ENCODE peak calls at places on chromosomes 16 and 17, in ten cellular contexts. B is AG04449; Z is stimulated activated CD8-positive, alpha-beta memory T cell treated with anti-CD3 and anti-CD28 coated beads, Interleukin-4, amount 100 ng/mL, for 1 hour; M is H54; A is EL; T is LoVo; Q is cardiac fibroblast; J is HFFc6; S is ascending aorta; N is left ventricle myocardium inferior. Y is an unnamed sample.

GRCh38 chr17:58818654-58819053 is 63.0 kb downstream of the PPM1E start:
- DNase-seq in T (no peak), S (no peak), N (no peak), Z (no peak), M (no peak), B (no peak), Q (no peak), J (no peak), A (no peak), Y (no peak)

GRCh38 chr17:74455025-74455585 is 11.3 kb upstream of the CD300A start:
- DNase-seq in N (no peak), T (no peak), A (no peak), S (no peak), Q (no peak), M (no peak), Z (no peak), B (no peak), J (no peak), Y (no peak)

GRCh38 chr17:67824735-67825626 is at the start of gene BPTF:
- DNase-seq in S (peak), N (peak), T (peak), Q (peak), J (peak), M (peak), A (peak), B (peak), Z (peak), Y (peak)

GRCh38 chr16:85528528-85529387 is 84.4 kb upstream of the GSE1 start:
- DNase-seq in J (no peak), N (no peak), B (no peak), Z (no peak), S (no peak), T (no peak), A (no peak), M (no peak), Q (no peak), Y (no peak)

GRCh38 chr16:3431779-3432219 is 11.5 kb downstream of the ZNF597 start:
- DNase-seq in S (no peak), Z (peak), B (no peak), Q (peak), T (no peak), N (peak), J (no peak), A (peak), M (no peak), Y (peak)

GRCh38 chr17:27376637-27377547 is 79.4 kb upstream of the KSR1 start:
- DNase-seq in Z (no peak), N (no peak), M (no peak), S (no peak), T (peak), J (peak), B (no peak), A (peak), Q (peak), Y (peak)

GRCh38 chr17:81254955-81255717 is 16.0 kb downstream of the NDUFAF8 start:
- DNase-seq in J (peak), Q (peak), M (no peak), B (no peak), Z (no peak), N (peak), A (peak), T (no peak), S (no peak), Y (no peak)

GRCh38 chr17:8125196-8125946 is 1.5 kb upstream of the HES7 start:
- DNase-seq in J (peak), N (peak), A (peak), Z (peak), B (no peak), M (no peak), S (no peak), Q (peak), T (peak), Y (no peak)

GRCh38 chr17:53548252-53548651 is 274.5 kb upstream of the KIF2B start:
- DNase-seq in J (no peak), M (no peak), N (no peak), Z (no peak), T (no peak), Q (no peak), S (no peak), A (no peak), B (no peak), Y (no peak)

GRCh38 chr17:15273141-15273793 is 8.1 kb upstream of the PMP22 start:
- DNase-seq in Q (peak), B (peak), Z (no peak), J (peak), S (no peak), A (peak), T (peak), N (no peak), M (peak), Y (no peak)

GRCh38 chr17:16649585-16649984 is 4.1 kb downstream of the ZNF624 start:
- DNase-seq in A (no peak), J (no peak), Q (no peak), N (no peak), M (no peak), B (no peak), S (no peak), Z (no peak), T (no peak), Y (no peak)

GRCh38 chr16:87198881-87199280 is 118.3 kb downstream of the C16orf95 start:
- DNase-seq in A (no peak), Q (no peak), N (no peak), M (no peak), T (no peak), J (no peak), Z (no peak), B (no peak), S (no peak), Y (no peak)

GRCh38 chr16:67800252-67801046 is 5.9 kb downstream of the RANBP10 start:
- DNase-seq in Z (no peak), B (no peak), S (no peak), J (no peak), T (no peak), Q (no peak), N (peak), A (no peak), M (no peak), Y (no peak)

GRCh38 chr17:18256351-18256750 is 2.2 kb downstream of the FLII start:
- DNase-seq in Q (no peak), J (no peak), B (no peak), A (no peak), S (no peak), Z (no peak), M (no peak), T (no peak), N (no peak), Y (no peak)

GRCh38 chr16:11658896-11659708 is 9.2 kb upstream of the SNN start:
- DNase-seq in T (no peak), J (no peak), M (no peak), N (no peak), B (no peak), Z (no peak), S (no peak), Q (no peak), A (no peak), Y (no peak)

GRCh38 chr16:48366165-48367093 is 18.8 kb downstream of the SIAH1 start:
- DNase-seq in A (peak), N (no peak), J (peak), M (no peak), S (no peak), Q (peak), B (peak), Z (peak), T (peak), Y (no peak)

GRCh38 chr17:14575349-14575966 is 274.6 kb downstream of the HS3ST3B1 start:
- DNase-seq in Z (no peak), N (no peak), M (no peak), S (no peak), J (no peak), A (peak), T (no peak), B (peak), Q (no peak), Y (no peak)